ENCODE peak calls at places on chromosomes 12 and 14, in ten cellular contexts. One of them, this sample, is unnamed.

GRCh38 chr14:90093942-90094595 is 32.3 kb downstream of the KCNK13 start:
- DNase-seq in glutamatergic neuron: no peak
- DNase-seq in left ventricle myocardium inferior: no peak
- DNase-seq in B cell: no peak
- DNase-seq in right atrium auricular region: no peak
- DNase-seq in fibroblast of the aortic adventitia: peak
- DNase-seq in lower leg skin: no peak
- DNase-seq in WTC11: no peak
- DNase-seq in astrocyte: peak
- DNase-seq in heart left ventricle: no peak
- DNase-seq in this sample: peak

GRCh38 chr14:73714656-73715081 is 485 bp upstream of the PNMA1 start:
- DNase-seq in left ventricle myocardium inferior: no peak
- DNase-seq in B cell: no peak
- DNase-seq in lower leg skin: peak
- DNase-seq in right atrium auricular region: no peak
- DNase-seq in heart left ventricle: no peak
- DNase-seq in fibroblast of the aortic adventitia: peak
- DNase-seq in astrocyte: no peak
- DNase-seq in glutamatergic neuron: no peak
- DNase-seq in WTC11: no peak
- DNase-seq in this sample: no peak

GRCh38 chr14:91302391-91302790 is 57.9 kb upstream of the GPR68 start:
- DNase-seq in WTC11: no peak
- DNase-seq in right atrium auricular region: no peak
- DNase-seq in left ventricle myocardium inferior: no peak
- DNase-seq in lower leg skin: no peak
- DNase-seq in fibroblast of the aortic adventitia: no peak
- DNase-seq in B cell: no peak
- DNase-seq in glutamatergic neuron: no peak
- DNase-seq in astrocyte: no peak
- DNase-seq in heart left ventricle: no peak
- DNase-seq in this sample: no peak

GRCh38 chr14:94936411-94936892 is 166.5 kb upstream of the GSC start:
- DNase-seq in glutamatergic neuron: peak
- DNase-seq in lower leg skin: peak
- DNase-seq in B cell: no peak
- DNase-seq in astrocyte: peak
- DNase-seq in left ventricle myocardium inferior: peak
- DNase-seq in WTC11: no peak
- DNase-seq in right atrium auricular region: peak
- DNase-seq in fibroblast of the aortic adventitia: peak
- DNase-seq in heart left ventricle: peak
- DNase-seq in this sample: peak

GRCh38 chr14:58605465-58605864 is 32.3 kb upstream of the DACT1 start:
- DNase-seq in B cell: no peak
- DNase-seq in left ventricle myocardium inferior: no peak
- DNase-seq in heart left ventricle: no peak
- DNase-seq in glutamatergic neuron: no peak
- DNase-seq in fibroblast of the aortic adventitia: no peak
- DNase-seq in right atrium auricular region: no peak
- DNase-seq in lower leg skin: no peak
- DNase-seq in astrocyte: no peak
- DNase-seq in WTC11: no peak
- DNase-seq in this sample: no peak

GRCh38 chr14:45787167-45787566 is 534.2 kb upstream of the MIS18BP1 start:
- DNase-seq in left ventricle myocardium inferior: no peak
- DNase-seq in right atrium auricular region: no peak
- DNase-seq in B cell: no peak
- DNase-seq in glutamatergic neuron: no peak
- DNase-seq in WTC11: no peak
- DNase-seq in heart left ventricle: no peak
- DNase-seq in lower leg skin: no peak
- DNase-seq in fibroblast of the aortic adventitia: no peak
- DNase-seq in astrocyte: no peak
- DNase-seq in this sample: no peak

GRCh38 chr14:69387311-69387710 is 10.8 kb downstream of the ERH start:
- DNase-seq in right atrium auricular region: no peak
- DNase-seq in WTC11: no peak
- DNase-seq in astrocyte: no peak
- DNase-seq in left ventricle myocardium inferior: no peak
- DNase-seq in B cell: no peak
- DNase-seq in glutamatergic neuron: no peak
- DNase-seq in lower leg skin: no peak
- DNase-seq in fibroblast of the aortic adventitia: no peak
- DNase-seq in heart left ventricle: no peak
- DNase-seq in this sample: peak

GRCh38 chr14:93984070-93984469 is 7.7 kb upstream of the ASB2 start:
- DNase-seq in B cell: no peak
- DNase-seq in fibroblast of the aortic adventitia: peak
- DNase-seq in left ventricle myocardium inferior: no peak
- DNase-seq in right atrium auricular region: no peak
- DNase-seq in astrocyte: peak
- DNase-seq in lower leg skin: no peak
- DNase-seq in WTC11: no peak
- DNase-seq in heart left ventricle: no peak
- DNase-seq in glutamatergic neuron: no peak
- DNase-seq in this sample: no peak

GRCh38 chr12:75892779-75893408 is 138.7 kb downstream of the PHLDA1 start:
- DNase-seq in astrocyte: peak
- DNase-seq in B cell: no peak
- DNase-seq in WTC11: no peak
- DNase-seq in lower leg skin: no peak
- DNase-seq in glutamatergic neuron: no peak
- DNase-seq in heart left ventricle: no peak
- DNase-seq in right atrium auricular region: no peak
- DNase-seq in fibroblast of the aortic adventitia: peak
- DNase-seq in left ventricle myocardium inferior: no peak
- DNase-seq in this sample: no peak

GRCh38 chr12:118065380-118065779 is 4.4 kb upstream of the WSB2 start:
- DNase-seq in heart left ventricle: no peak
- DNase-seq in fibroblast of the aortic adventitia: no peak
- DNase-seq in lower leg skin: no peak
- DNase-seq in left ventricle myocardium inferior: no peak
- DNase-seq in WTC11: no peak
- DNase-seq in right atrium auricular region: no peak
- DNase-seq in astrocyte: no peak
- DNase-seq in B cell: no peak
- DNase-seq in glutamatergic neuron: no peak
- DNase-seq in this sample: no peak

GRCh38 chr14:104968153-104968527 is 10.0 kb downstream of the AHNAK2 start:
- DNase-seq in astrocyte: peak
- DNase-seq in glutamatergic neuron: peak
- DNase-seq in fibroblast of the aortic adventitia: peak
- DNase-seq in WTC11: peak
- DNase-seq in B cell: no peak
- DNase-seq in left ventricle myocardium inferior: peak
- DNase-seq in lower leg skin: peak
- DNase-seq in heart left ventricle: peak
- DNase-seq in right atrium auricular region: peak
- DNase-seq in this sample: peak

GRCh38 chr12:4579305-4580097 is 17.5 kb downstream of the DYRK4 start:
- DNase-seq in left ventricle myocardium inferior: no peak
- DNase-seq in WTC11: no peak
- DNase-seq in glutamatergic neuron: no peak
- DNase-seq in fibroblast of the aortic adventitia: peak
- DNase-seq in B cell: peak
- DNase-seq in heart left ventricle: no peak
- DNase-seq in astrocyte: no peak
- DNase-seq in lower leg skin: no peak
- DNase-seq in right atrium auricular region: no peak
- DNase-seq in this sample: peak

GRCh38 chr12:76055393-76055792 is 23.8 kb upstream of the PHLDA1 start:
- DNase-seq in left ventricle myocardium inferior: no peak
- DNase-seq in B cell: no peak
- DNase-seq in right atrium auricular region: no peak
- DNase-seq in astrocyte: no peak
- DNase-seq in glutamatergic neuron: no peak
- DNase-seq in lower leg skin: no peak
- DNase-seq in WTC11: no peak
- DNase-seq in heart left ventricle: no peak
- DNase-seq in fibroblast of the aortic adventitia: no peak
- DNase-seq in this sample: no peak

GRCh38 chr14:61454545-61454944 is 133.2 kb downstream of the PRKCH start:
- DNase-seq in lower leg skin: no peak
- DNase-seq in B cell: no peak
- DNase-seq in astrocyte: no peak
- DNase-seq in WTC11: no peak
- DNase-seq in right atrium auricular region: no peak
- DNase-seq in left ventricle myocardium inferior: peak
- DNase-seq in glutamatergic neuron: no peak
- DNase-seq in heart left ventricle: peak
- DNase-seq in fibroblast of the aortic adventitia: no peak
- DNase-seq in this sample: peak

GRCh38 chr14:61459229-61459628 is 137.8 kb downstream of the PRKCH start:
- DNase-seq in heart left ventricle: no peak
- DNase-seq in left ventricle myocardium inferior: no peak
- DNase-seq in fibroblast of the aortic adventitia: no peak
- DNase-seq in astrocyte: no peak
- DNase-seq in B cell: no peak
- DNase-seq in glutamatergic neuron: no peak
- DNase-seq in lower leg skin: peak
- DNase-seq in right atrium auricular region: no peak
- DNase-seq in WTC11: no peak
- DNase-seq in this sample: no peak

GRCh38 chr14:61458766-61459165 is 137.4 kb downstream of the PRKCH start:
- DNase-seq in B cell: no peak
- DNase-seq in heart left ventricle: no peak
- DNase-seq in right atrium auricular region: no peak
- DNase-seq in lower leg skin: no peak
- DNase-seq in astrocyte: no peak
- DNase-seq in left ventricle myocardium inferior: no peak
- DNase-seq in WTC11: no peak
- DNase-seq in glutamatergic neuron: no peak
- DNase-seq in fibroblast of the aortic adventitia: no peak
- DNase-seq in this sample: no peak

GRCh38 chr14:61455351-61455750 is 134.0 kb downstream of the PRKCH start:
- DNase-seq in B cell: no peak
- DNase-seq in WTC11: no peak
- DNase-seq in glutamatergic neuron: no peak
- DNase-seq in astrocyte: no peak
- DNase-seq in lower leg skin: no peak
- DNase-seq in fibroblast of the aortic adventitia: no peak
- DNase-seq in left ventricle myocardium inferior: no peak
- DNase-seq in heart left ventricle: no peak
- DNase-seq in right atrium auricular region: no peak
- DNase-seq in this sample: no peak

DNA sequence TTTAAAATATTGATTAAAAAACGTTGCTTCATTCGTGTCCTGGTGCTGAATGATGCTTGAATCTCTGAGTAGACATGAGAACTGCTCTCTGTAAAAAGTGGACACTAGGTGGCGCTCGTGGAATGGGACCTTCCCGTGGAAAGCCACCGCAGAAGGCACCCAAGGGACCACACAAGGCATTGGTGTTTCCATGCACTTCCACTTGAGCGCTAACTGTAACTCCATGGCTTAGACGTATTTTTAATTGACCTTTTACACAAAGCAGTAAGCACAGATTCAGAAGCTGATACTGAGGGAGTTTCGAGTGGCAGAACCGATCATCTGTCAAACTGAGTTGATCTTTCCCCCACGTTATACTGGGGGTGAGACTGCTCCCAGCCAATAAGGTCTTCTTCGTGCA is 135.3 kb downstream of the PRKCH start:
- DNase-seq in left ventricle myocardium inferior: peak
- DNase-seq in glutamatergic neuron: peak
- DNase-seq in fibroblast of the aortic adventitia: peak
- DNase-seq in WTC11: peak
- DNase-seq in heart left ventricle: peak
- DNase-seq in B cell: peak
- DNase-seq in right atrium auricular region: peak
- DNase-seq in lower leg skin: peak
- DNase-seq in astrocyte: peak
- DNase-seq in this sample: peak
- TF ChIP-seq CTCF in left ventricle myocardium inferior: peak
- TF ChIP-seq CTCF in glutamatergic neuron: peak
- TF ChIP-seq CTCF in fibroblast of the aortic adventitia: peak
- TF ChIP-seq CTCF in WTC11: peak
- TF ChIP-seq CTCF in heart left ventricle: peak
- TF ChIP-seq CTCF in B cell: peak
- TF ChIP-seq CTCF in right atrium auricular region: peak
- TF ChIP-seq CTCF in lower leg skin: no peak
- TF ChIP-seq CTCF in astrocyte: peak
- TF ChIP-seq CTCF in this sample: peak

GRCh38 chr14:72651081-72651480 is 242.8 kb downstream of the DPF3 start:
- DNase-seq in glutamatergic neuron: no peak
- DNase-seq in left ventricle myocardium inferior: no peak
- DNase-seq in right atrium auricular region: no peak
- DNase-seq in lower leg skin: no peak
- DNase-seq in WTC11: no peak
- DNase-seq in heart left ventricle: no peak
- DNase-seq in B cell: no peak
- DNase-seq in astrocyte: peak
- DNase-seq in fibroblast of the aortic adventitia: peak
- DNase-seq in this sample: peak
- TF ChIP-seq CTCF in glutamatergic neuron: no peak
- TF ChIP-seq CTCF in left ventricle myocardium inferior: no peak
- TF ChIP-seq CTCF in right atrium auricular region: no peak
- TF ChIP-seq CTCF in lower leg skin: no peak
- TF ChIP-seq CTCF in WTC11: no peak
- TF ChIP-seq CTCF in heart left ventricle: no peak
- TF ChIP-seq CTCF in B cell: no peak
- TF ChIP-seq CTCF in astrocyte: no peak
- TF ChIP-seq CTCF in fibroblast of the aortic adventitia: no peak
- TF ChIP-seq CTCF in this sample: no peak

GRCh38 chr14:55514819-55515470 is 65.1 kb upstream of the KTN1 start:
- DNase-seq in left ventricle myocardium inferior: no peak
- DNase-seq in lower leg skin: no peak
- DNase-seq in astrocyte: peak
- DNase-seq in glutamatergic neuron: no peak
- DNase-seq in right atrium auricular region: no peak
- DNase-seq in heart left ventricle: no peak
- DNase-seq in B cell: no peak
- DNase-seq in WTC11: no peak
- DNase-seq in fibroblast of the aortic adventitia: peak
- DNase-seq in this sample: peak
- TF ChIP-seq CTCF in left ventricle myocardium inferior: no peak
- TF ChIP-seq CTCF in lower leg skin: no peak
- TF ChIP-seq CTCF in astrocyte: no peak
- TF ChIP-seq CTCF in glutamatergic neuron: no peak
- TF ChIP-seq CTCF in right atrium auricular region: no peak
- TF ChIP-seq CTCF in heart left ventricle: no peak
- TF ChIP-seq CTCF in B cell: no peak
- TF ChIP-seq CTCF in WTC11: no peak
- TF ChIP-seq CTCF in fibroblast of the aortic adventitia: no peak
- TF ChIP-seq CTCF in this sample: no peak

DNA sequence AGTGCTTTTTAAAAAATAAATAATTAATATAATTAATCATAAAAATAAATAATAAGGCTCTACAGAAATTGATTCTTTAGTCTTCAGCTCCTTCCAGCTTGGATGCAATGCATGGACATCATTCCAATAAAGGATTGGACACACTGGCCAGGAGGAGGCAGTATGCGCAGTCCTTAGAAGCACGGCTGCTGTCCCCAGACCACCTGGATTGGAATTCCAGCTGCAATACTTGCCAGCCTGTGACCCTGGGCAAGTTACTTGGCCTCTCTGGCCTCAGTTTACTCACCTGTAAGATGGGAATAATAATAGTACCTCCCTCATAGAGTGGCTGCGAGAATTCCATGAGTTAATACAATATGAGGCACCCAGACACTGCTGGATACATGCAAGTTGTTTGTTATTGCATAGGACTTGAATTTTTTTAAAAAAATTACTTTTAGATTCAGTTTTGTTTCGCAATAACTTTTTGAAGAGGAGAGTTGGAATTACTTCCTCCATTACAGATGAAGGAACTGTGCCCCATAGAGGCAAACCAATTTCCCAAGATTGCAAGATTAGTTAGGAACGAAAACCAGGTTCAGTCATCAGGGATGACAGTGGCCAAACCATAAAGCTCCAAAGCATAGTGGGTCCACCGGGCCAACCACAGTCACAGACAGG is 12.2 kb downstream of the RPH3A start:
- DNase-seq in B cell: no peak
- DNase-seq in lower leg skin: no peak
- DNase-seq in glutamatergic neuron: no peak
- DNase-seq in heart left ventricle: no peak
- DNase-seq in left ventricle myocardium inferior: no peak
- DNase-seq in astrocyte: no peak
- DNase-seq in right atrium auricular region: no peak
- DNase-seq in WTC11: no peak
- DNase-seq in fibroblast of the aortic adventitia: no peak
- DNase-seq in this sample: no peak
- TF ChIP-seq CTCF in B cell: no peak
- TF ChIP-seq CTCF in lower leg skin: no peak
- TF ChIP-seq CTCF in glutamatergic neuron: no peak
- TF ChIP-seq CTCF in heart left ventricle: no peak
- TF ChIP-seq CTCF in left ventricle myocardium inferior: no peak
- TF ChIP-seq CTCF in astrocyte: no peak
- TF ChIP-seq CTCF in right atrium auricular region: no peak
- TF ChIP-seq CTCF in WTC11: no peak
- TF ChIP-seq CTCF in fibroblast of the aortic adventitia: no peak
- TF ChIP-seq CTCF in this sample: no peak